ENCODE peak calls at places on chromosomes 6 and 20, in five cellular contexts. S is renal cortical epithelial cell; Q is activated T-cell treated with anti-CD3 and anti-CD28 coated beads, Interleukin-2, amount 50 U/mL, for 72 hours; I is activated CD8-positive, alpha-beta memory T cell treated with anti-CD3 and anti-CD28 coated beads, Interleukin-2, amount 50 U/mL, for 48 hours; U is heart left ventricle. A is an unnamed sample.
A peak's percentile ranks its signal among the peaks of the same experiment; 100 is the strongest.

GRCh38 chr20:4484431-4485057 is 237.2 kb upstream of the PRND start:
- DNase-seq in S (no peak), Q (no peak), U (no peak), I (no peak), A (peak; percentile 33)

GRCh38 chr6:157428418-157429202 is 47.6 kb downstream of the ZDHHC14 start:
- DNase-seq in I (peak; percentile 79), Q (peak; percentile 75), S (peak; percentile 94), U (no peak), A (no peak)

GRCh38 chr6:31831350-31832215 is 4.0 kb downstream of the HSPA1B start:
- DNase-seq in U (no peak), S (no peak), Q (no peak), I (no peak), A (no peak)

GRCh38 chr6:3500262-3501001 is 43.6 kb upstream of the SLC22A23 start:
- DNase-seq in I (no peak), S (peak; percentile 94), Q (no peak), U (no peak), A (no peak)

GRCh38 chr6:37059344-37060194 is 54.1 kb downstream of the FGD2 start:
- DNase-seq in I (no peak), U (peak; percentile 60), Q (no peak), S (peak; percentile 99), A (no peak)

GRCh38 chr20:50873518-50873959 is 57.7 kb downstream of the ADNP start:
- DNase-seq in I (no peak), S (no peak), Q (no peak), U (no peak), A (no peak)

GRCh38 chr20:51220293-51220706 is 197.4 kb upstream of the KCNG1 start:
- DNase-seq in S (no peak), U (no peak), I (peak; percentile 90), Q (peak; percentile 76), A (no peak)

GRCh38 chr6:36276581-36277536 is 7.0 kb downstream of the PNPLA1 start:
- DNase-seq in U (no peak), S (no peak), Q (no peak), I (no peak), A (no peak)

GRCh38 chr20:40744494-40745175 is 55.6 kb upstream of the MAFB start:
- DNase-seq in Q (no peak), I (no peak), U (no peak), S (no peak), A (peak; percentile 84)

GRCh38 chr6:1629316-1629715 is 19.6 kb downstream of the FOXC1 start:
- DNase-seq in U (no peak), Q (no peak), I (no peak), S (no peak), A (no peak)

GRCh38 chr20:4916991-4917881 is 84.1 kb downstream of the SLC23A2 start:
- DNase-seq in I (no peak), S (peak; percentile 50), Q (no peak), U (no peak), A (no peak)

GRCh38 chr6:36120979-36121706 is 9.2 kb upstream of the MAPK13 start:
- DNase-seq in Q (peak; percentile 72), S (peak; percentile 70), U (peak; percentile 42), I (peak; percentile 78), A (no peak)

GRCh38 chr6:54248994-54249393 is 59.2 kb upstream of the TINAG start:
- DNase-seq in U (no peak), S (no peak), I (no peak), Q (no peak), A (no peak)

GRCh38 chr6:96743496-96743895 is 93.8 kb downstream of the GPR63 start:
- DNase-seq in U (no peak), I (no peak), S (no peak), Q (no peak), A (no peak)

GRCh38 chr6:125546827-125547226 is 202.6 kb upstream of the HEY2 start:
- DNase-seq in S (no peak), Q (no peak), U (peak; percentile 27), I (no peak), A (no peak)

GRCh38 chr6:39059496-39060310 is 11.1 kb downstream of the GLP1R start:
- DNase-seq in I (no peak), Q (no peak), U (no peak), S (no peak), A (peak; percentile 15)

GRCh38 chr6:146542881-146543210 is 787 bp upstream of the RAB32 start:
- DNase-seq in U (no peak), S (no peak), Q (no peak), I (no peak), A (no peak)

GRCh38 chr20:37836926-37837325 is 66.0 kb upstream of the VSTM2L start:
- DNase-seq in Q (no peak), S (no peak), U (no peak), I (no peak), A (no peak)

GRCh38 chr20:8933391-8933807 is 135.5 kb upstream of the PLCB4 start:
- DNase-seq in Q (no peak), I (no peak), S (peak; percentile 32), U (peak; percentile 50), A (no peak)

GRCh38 chr6:27478141-27478705 is 5.3 kb upstream of the ZNF184 start:
- DNase-seq in U (no peak), I (no peak), Q (no peak), S (peak; percentile 16), A (peak; percentile 2)

GRCh38 chr6:30037182-30037788 is 23.8 kb upstream of the POLR1H start:
- DNase-seq in Q (no peak), I (no peak), U (no peak), S (peak; percentile 10), A (no peak)

GRCh38 chr6:75830959-75831885 is 82.2 kb downstream of the MYO6 start:
- DNase-seq in Q (peak; percentile 52), U (no peak), S (peak; percentile 39), I (no peak), A (no peak)

GRCh38 chr6:4804095-4804494 is 27.9 kb downstream of the CDYL start:
- DNase-seq in U (no peak), Q (peak; percentile 29), I (no peak), S (peak; percentile 70), A (no peak)

GRCh38 chr20:20395856-20396600 is 28.1 kb downstream of the INSM1 start:
- DNase-seq in U (no peak), Q (no peak), S (no peak), I (no peak), A (no peak)

GRCh38 chr20:42987376-42988114 is 202.2 kb downstream of the PTPRT start:
- DNase-seq in I (no peak), Q (no peak), U (no peak), S (no peak), A (no peak)

GRCh38 chr6:30483677-30484279 is 5.5 kb upstream of the HLA-E start:
- DNase-seq in U (no peak), S (peak; percentile 67), Q (no peak), I (no peak), A (peak; percentile 48)

GRCh38 chr6:318265-318890 is 26.1 kb downstream of the DUSP22 start:
- DNase-seq in S (no peak), U (no peak), Q (no peak), I (no peak), A (no peak)

GRCh38 chr20:63083831-63084562 is 77.2 kb upstream of the BHLHE23 start:
- DNase-seq in S (no peak), I (no peak), Q (no peak), U (peak; percentile 18), A (no peak)

GRCh38 chr20:38935285-38935684 is 9.1 kb downstream of the FAM83D start:
- DNase-seq in Q (no peak), U (no peak), I (no peak), S (peak; percentile 67), A (no peak)

GRCh38 chr6:15430181-15430580 is 184.3 kb downstream of the JARID2 start:
- DNase-seq in I (no peak), S (no peak), U (no peak), Q (no peak), A (no peak)